ENCODE peak calls at places on chromosomes 3 and 15, in four cellular contexts. One of them, this sample, is unnamed.

GRCh38 chr3:157417247-157417646 is 19.4 kb upstream of the PTX3 start:
- DNase-seq in SK-N-SH: no peak
- DNase-seq in K562: no peak
- DNase-seq in GM12878: no peak
- DNase-seq in this sample: no peak

GRCh38 chr15:64460206-64460736 is at the start of gene ZNF609:
- DNase-seq in SK-N-SH: peak; percentile 94
- DNase-seq in K562: peak; percentile 95
- DNase-seq in GM12878: no peak
- DNase-seq in this sample: peak; percentile 84

GRCh38 chr15:40368701-40369473 is 10.9 kb downstream of the DISP2 start:
- DNase-seq in SK-N-SH: no peak
- DNase-seq in K562: no peak
- DNase-seq in GM12878: no peak
- DNase-seq in this sample: no peak

GRCh38 chr15:65310431-65311137 is 6.1 kb downstream of the RNU5B-1 start:
- DNase-seq in SK-N-SH: no peak
- DNase-seq in K562: no peak
- DNase-seq in GM12878: no peak
- DNase-seq in this sample: no peak

GRCh38 chr3:132867956-132868355 is 145.7 kb upstream of the NPHP3 start:
- DNase-seq in SK-N-SH: no peak
- DNase-seq in K562: no peak
- DNase-seq in GM12878: no peak
- DNase-seq in this sample: no peak

GRCh38 chr3:151431940-151432339 is 28.9 kb downstream of the IGSF10 start:
- DNase-seq in SK-N-SH: no peak
- DNase-seq in K562: no peak
- DNase-seq in GM12878: no peak
- DNase-seq in this sample: no peak

GRCh38 chr3:130975251-130975650 is 51.4 kb downstream of the ASTE1 start:
- DNase-seq in SK-N-SH: no peak
- DNase-seq in K562: no peak
- DNase-seq in GM12878: no peak
- DNase-seq in this sample: no peak

GRCh38 chr3:151439652-151440125 is 21.2 kb downstream of the IGSF10 start:
- DNase-seq in SK-N-SH: peak; percentile 50
- DNase-seq in K562: peak; percentile 40
- DNase-seq in GM12878: no peak
- DNase-seq in this sample: peak; percentile 49

GRCh38 chr15:49421991-49422390 is 1.1 kb upstream of the FGF7 start:
- DNase-seq in SK-N-SH: peak; percentile 23
- DNase-seq in K562: peak; percentile 24
- DNase-seq in GM12878: peak; percentile 12
- DNase-seq in this sample: peak; percentile 53

GRCh38 chr3:159765025-159765859 is 223.4 kb upstream of the IL12A start:
- DNase-seq in SK-N-SH: peak; percentile 74
- DNase-seq in K562: no peak
- DNase-seq in GM12878: no peak
- DNase-seq in this sample: no peak

GRCh38 chr3:98710008-98710672 is 53.0 kb upstream of the ST3GAL6 start:
- DNase-seq in SK-N-SH: no peak
- DNase-seq in K562: no peak
- DNase-seq in GM12878: no peak
- DNase-seq in this sample: no peak

GRCh38 chr3:80010021-80010420 is 242.2 kb upstream of the ROBO1 start:
- DNase-seq in SK-N-SH: peak; percentile 6
- DNase-seq in K562: no peak
- DNase-seq in GM12878: no peak
- DNase-seq in this sample: no peak

GRCh38 chr15:101124731-101125558 is 126.9 kb downstream of the CHSY1 start:
- DNase-seq in SK-N-SH: no peak
- DNase-seq in K562: no peak
- DNase-seq in GM12878: peak; percentile 27
- DNase-seq in this sample: no peak

GRCh38 chr3:126537116-126537729 is 13.3 kb downstream of the CHST13 start:
- DNase-seq in SK-N-SH: no peak
- DNase-seq in K562: no peak
- DNase-seq in GM12878: no peak
- DNase-seq in this sample: no peak

GRCh38 chr3:40120816-40121215 is 188.7 kb upstream of the EIF1B start:
- DNase-seq in SK-N-SH: no peak
- DNase-seq in K562: no peak
- DNase-seq in GM12878: no peak
- DNase-seq in this sample: no peak

GRCh38 chr15:98548172-98548971 is 100.0 kb upstream of the IGF1R start:
- DNase-seq in SK-N-SH: peak; percentile 64
- DNase-seq in K562: no peak
- DNase-seq in GM12878: no peak
- DNase-seq in this sample: no peak

GRCh38 chr15:20645956-20646355 is 104.4 kb upstream of the GOLGA6L6 start:
- DNase-seq in SK-N-SH: no peak
- DNase-seq in K562: no peak
- DNase-seq in GM12878: peak; percentile 11
- DNase-seq in this sample: no peak

GRCh38 chr3:37993811-37994638 is 3.4 kb downstream of the VILL start:
- DNase-seq in SK-N-SH: peak; percentile 82
- DNase-seq in K562: peak; percentile 89
- DNase-seq in GM12878: no peak
- DNase-seq in this sample: no peak

GRCh38 chr15:25775317-25775912 is 87.7 kb downstream of the ATP10A start:
- DNase-seq in SK-N-SH: no peak
- DNase-seq in K562: no peak
- DNase-seq in GM12878: peak; percentile 40
- DNase-seq in this sample: peak; percentile 45
- TF ChIP-seq POLR2AphosphoS5 in SK-N-SH: no peak
- TF ChIP-seq POLR2AphosphoS5 in K562: no peak
- TF ChIP-seq POLR2AphosphoS5 in GM12878: no peak
- TF ChIP-seq POLR2AphosphoS5 in this sample: no peak

DNA sequence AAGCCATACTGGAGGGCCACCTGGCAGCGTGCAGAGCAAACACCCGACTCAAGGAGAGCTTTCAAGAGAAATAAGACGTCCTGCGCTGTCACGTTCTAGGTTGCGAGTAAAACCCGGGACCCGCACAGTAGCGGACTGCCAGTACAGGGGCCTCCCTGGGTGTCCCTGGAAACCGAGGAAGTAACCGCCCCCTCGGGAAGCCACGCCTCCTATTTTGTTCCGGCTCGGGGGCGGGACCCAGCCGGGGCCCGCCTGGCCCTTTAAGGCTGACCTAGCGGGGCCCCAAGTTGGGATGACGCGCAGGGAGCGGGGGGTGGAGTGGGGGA is 218 bp upstream of the MAPKAPK3 start:
- DNase-seq in SK-N-SH: peak; percentile 93
- DNase-seq in K562: peak; percentile 90
- DNase-seq in GM12878: peak; percentile 72
- DNase-seq in this sample: peak; percentile 83
- TF ChIP-seq ZBTB33 in SK-N-SH: no peak
- TF ChIP-seq ZBTB33 in K562: no peak
- TF ChIP-seq ZBTB33 in GM12878: no peak
- TF ChIP-seq ZBTB33 in this sample: no peak

DNA sequence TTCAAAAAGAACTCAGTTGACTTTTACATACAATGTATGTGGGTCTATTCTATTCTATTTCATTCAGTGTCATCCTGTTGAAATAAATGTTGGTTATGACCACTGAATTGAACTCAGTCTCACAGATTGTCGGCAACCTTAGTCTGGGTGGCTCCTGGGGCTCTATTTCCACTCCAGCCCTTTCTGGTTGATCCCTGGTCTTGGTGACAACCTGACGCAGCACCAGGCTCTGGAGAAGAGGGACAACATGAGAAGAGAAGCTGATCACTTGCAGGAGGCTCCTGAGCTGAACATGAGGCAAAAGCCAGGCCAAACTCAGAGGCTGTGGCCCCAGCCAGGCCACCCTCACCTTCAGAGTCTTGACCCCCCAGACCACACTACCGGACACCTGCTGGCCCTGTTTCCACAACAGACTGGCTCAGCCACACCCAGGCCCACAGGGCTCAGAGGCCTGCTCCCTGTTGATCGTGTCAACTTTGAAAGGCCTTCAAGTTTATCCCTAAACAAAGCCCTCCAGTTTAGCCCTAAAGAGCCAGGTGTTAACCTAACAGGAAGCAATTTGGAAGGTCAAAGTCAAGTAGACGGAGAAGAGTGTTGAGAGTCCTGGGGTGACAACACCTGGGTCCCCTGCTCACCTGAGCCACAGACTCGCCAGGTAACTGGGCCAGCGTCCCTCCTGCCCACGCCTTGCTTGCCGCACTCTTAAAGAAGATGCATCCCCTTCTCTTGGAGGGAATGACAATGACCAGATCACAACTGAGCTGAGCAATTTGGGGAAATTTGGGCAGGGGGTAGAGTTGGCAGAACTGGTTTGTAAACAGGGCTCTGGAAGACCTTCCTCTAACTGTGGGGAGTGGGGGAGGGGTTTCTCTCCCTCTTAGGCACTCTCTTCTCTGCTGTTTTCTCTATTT is 15.4 kb upstream of the MUC20 start:
- DNase-seq in SK-N-SH: no peak
- DNase-seq in K562: peak; percentile 25
- DNase-seq in GM12878: no peak
- DNase-seq in this sample: no peak
- TF ChIP-seq TAF1 in SK-N-SH: no peak
- TF ChIP-seq TAF1 in K562: no peak
- TF ChIP-seq TAF1 in GM12878: no peak
- TF ChIP-seq TAF1 in this sample: no peak

DNA sequence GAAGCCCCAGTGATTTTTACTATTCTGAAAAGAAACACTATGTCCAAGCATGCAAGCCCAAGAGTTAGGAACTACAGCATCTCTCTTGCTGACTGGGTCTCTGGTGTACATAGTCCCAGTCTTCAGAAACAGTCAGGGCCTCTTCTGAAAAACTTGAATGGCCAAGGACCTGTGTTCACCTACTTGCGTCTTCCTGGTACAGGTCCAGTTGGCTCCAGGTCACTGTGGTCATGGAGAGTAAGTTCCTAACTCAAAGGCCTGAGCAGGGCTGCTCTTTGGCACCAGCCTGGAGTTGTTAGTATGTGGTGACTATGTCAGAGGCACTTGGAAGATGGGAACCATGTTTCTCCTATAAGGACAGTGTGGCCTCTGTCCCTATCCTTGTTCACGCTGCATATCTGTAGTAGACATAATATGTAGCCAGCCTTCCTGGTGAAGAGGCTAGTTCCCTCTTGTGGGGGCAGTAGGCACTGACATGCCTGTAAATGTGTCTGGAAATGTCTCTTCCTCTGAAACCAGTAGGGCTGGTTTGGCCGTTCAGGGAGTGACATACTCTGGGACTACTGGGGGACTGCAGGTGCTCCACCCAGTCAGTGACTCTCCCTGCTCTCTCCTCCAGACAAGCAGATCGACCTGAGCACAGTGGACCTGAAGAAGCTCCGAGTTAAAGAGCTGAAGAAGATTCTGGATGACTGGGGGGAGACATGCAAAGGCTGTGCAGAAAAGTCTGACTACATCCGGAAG is 2.6 kb upstream of the RBM15B start:
- DNase-seq in SK-N-SH: no peak
- DNase-seq in K562: no peak
- DNase-seq in GM12878: no peak
- DNase-seq in this sample: peak; percentile 45
- TF ChIP-seq POLR2AphosphoS5 in SK-N-SH: no peak
- TF ChIP-seq POLR2AphosphoS5 in K562: no peak
- TF ChIP-seq POLR2AphosphoS5 in GM12878: no peak
- TF ChIP-seq POLR2AphosphoS5 in this sample: no peak

GRCh38 chr3:139745831-139746230 is 68.1 kb upstream of the NMNAT3 start:
- DNase-seq in SK-N-SH: no peak
- DNase-seq in K562: no peak
- DNase-seq in GM12878: no peak
- DNase-seq in this sample: peak; percentile 30

GRCh38 chr3:139751789-139752188 is 74.0 kb upstream of the NMNAT3 start:
- DNase-seq in SK-N-SH: no peak
- DNase-seq in K562: no peak
- DNase-seq in GM12878: no peak
- DNase-seq in this sample: no peak

GRCh38 chr3:139746481-139746880 is 68.7 kb upstream of the NMNAT3 start:
- DNase-seq in SK-N-SH: no peak
- DNase-seq in K562: no peak
- DNase-seq in GM12878: no peak
- DNase-seq in this sample: no peak
- TF ChIP-seq ZBTB33 in SK-N-SH: no peak
- TF ChIP-seq ZBTB33 in K562: no peak
- TF ChIP-seq ZBTB33 in GM12878: no peak
- TF ChIP-seq ZBTB33 in this sample: no peak

DNA sequence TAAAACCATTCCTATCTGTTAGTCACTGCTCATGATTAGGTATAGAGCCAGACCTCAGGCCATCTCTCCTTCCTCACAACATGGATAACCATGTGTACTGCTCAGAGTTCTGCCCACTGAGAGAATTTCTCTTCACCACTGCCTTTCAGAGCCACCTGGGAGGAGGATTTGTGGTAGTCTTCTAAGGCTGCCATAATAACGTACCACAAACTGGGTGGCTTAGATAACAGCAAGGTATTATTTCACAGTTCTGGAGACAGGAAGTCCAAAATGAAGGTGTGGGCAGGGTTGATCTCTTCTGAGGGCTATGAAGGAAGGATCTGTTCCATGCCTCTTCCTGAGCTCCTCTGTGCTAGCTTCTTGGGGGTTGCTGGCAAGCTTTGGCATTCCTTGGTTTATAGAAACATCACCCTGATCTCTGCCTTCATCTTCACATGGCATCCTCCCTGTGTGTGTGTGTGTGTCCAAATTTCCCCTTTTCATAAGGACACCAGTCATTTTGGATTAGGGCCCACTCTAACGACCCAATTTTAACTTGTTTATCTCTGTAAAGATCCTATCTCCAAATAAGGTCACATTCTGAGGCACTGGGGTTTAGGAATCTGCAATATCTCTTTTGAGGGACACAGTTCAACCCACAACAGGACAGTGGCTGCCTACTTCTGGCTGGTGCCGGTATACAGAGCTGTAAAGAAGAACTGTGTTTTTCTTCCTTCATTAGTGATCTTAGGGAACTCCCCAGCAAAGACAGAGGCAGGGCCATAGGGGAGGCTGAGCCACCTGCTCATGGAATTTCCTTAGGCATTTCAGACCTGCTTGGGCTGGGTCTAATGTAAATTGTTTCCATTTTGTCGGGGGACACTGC is 42.1 kb upstream of the NOX5 start:
- DNase-seq in SK-N-SH: no peak
- DNase-seq in K562: no peak
- DNase-seq in GM12878: no peak
- DNase-seq in this sample: no peak
- TF ChIP-seq TAF1 in SK-N-SH: no peak
- TF ChIP-seq TAF1 in K562: no peak
- TF ChIP-seq TAF1 in GM12878: no peak
- TF ChIP-seq TAF1 in this sample: no peak

GRCh38 chr15:52104532-52105004 is 8.0 kb downstream of the BCL2L10 start:
- DNase-seq in SK-N-SH: no peak
- DNase-seq in K562: no peak
- DNase-seq in GM12878: peak; percentile 84
- DNase-seq in this sample: no peak
- TF ChIP-seq POLR2AphosphoS5 in SK-N-SH: no peak
- TF ChIP-seq POLR2AphosphoS5 in K562: no peak
- TF ChIP-seq POLR2AphosphoS5 in GM12878: peak; percentile 78
- TF ChIP-seq POLR2AphosphoS5 in this sample: no peak

This sample was measured in HepG2.